ENCODE peak calls at places on chromosomes 3 and 15, in five cellular contexts. W is GM12878, I is HepG2, L is K562, U is H1. Y is an unnamed sample.

GRCh38 chr3:127139601-127140500 is 53.1 kb upstream of the PRR23E start:
- DNase-seq in W (no peak), I (no peak), L (no peak), U (no peak), Y (no peak)

GRCh38 chr3:134323966-134324962 is 50.0 kb downstream of the AMOTL2 start:
- DNase-seq in W (no peak), I (no peak), L (no peak), U (no peak), Y (no peak)

GRCh38 chr3:42071720-42072582 is 19.2 kb upstream of the TRAK1 start:
- DNase-seq in W (no peak), I (peak), L (no peak), U (no peak), Y (no peak)

GRCh38 chr3:146313411-146314111 is 62.7 kb upstream of the PLSCR4 start:
- DNase-seq in W (no peak), I (no peak), L (no peak), U (no peak), Y (no peak)

GRCh38 chr3:78994174-78995027 is 773.4 kb downstream of the ROBO1 start:
- DNase-seq in W (no peak), I (peak), L (no peak), U (no peak), Y (no peak)

GRCh38 chr3:188001052-188001567 is 152.8 kb upstream of the LPP start:
- DNase-seq in W (no peak), I (no peak), L (no peak), U (no peak), Y (no peak)

GRCh38 chr3:68866157-68866556 is 66.2 kb downstream of the TAFA4 start:
- DNase-seq in W (no peak), I (no peak), L (no peak), U (no peak), Y (no peak)

GRCh38 chr3:173857154-173857553 is 459.6 kb downstream of the NLGN1 start:
- DNase-seq in W (no peak), I (no peak), L (no peak), U (no peak), Y (no peak)

GRCh38 chr15:38996111-38996541 is 431.5 kb upstream of the RASGRP1 start:
- DNase-seq in W (no peak), I (no peak), L (no peak), U (no peak), Y (no peak)

GRCh38 chr3:143301502-143301901 is 181.9 kb downstream of the CHST2 start:
- DNase-seq in W (no peak), I (no peak), L (no peak), U (no peak), Y (no peak)

DNA sequence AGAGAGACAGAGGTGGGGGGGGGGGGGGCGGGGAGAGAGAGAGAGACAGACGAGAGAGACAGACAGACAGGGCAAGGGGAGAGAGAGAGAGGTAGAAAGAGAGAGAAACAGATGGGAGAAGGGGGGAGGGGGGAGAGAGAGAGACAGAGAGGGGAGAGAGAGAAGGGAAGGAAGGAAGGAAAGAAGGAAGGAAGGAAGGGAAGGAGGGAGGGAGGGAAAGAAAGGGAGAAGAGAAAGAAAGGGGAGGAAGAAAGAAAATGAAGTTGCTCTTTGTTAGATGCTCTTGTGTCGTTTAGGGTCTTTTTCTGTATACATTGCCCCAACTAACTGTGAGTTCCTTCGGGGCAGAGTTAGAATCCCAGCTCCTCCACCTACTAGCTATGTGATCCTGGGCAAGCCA is 19.0 kb upstream of the EPHB3 start:
- DNase-seq in W (no peak), I (no peak), L (no peak), U (no peak), Y (no peak)
- TF ChIP-seq CREB1 in W (no peak), I (no peak), L (no peak), U (no peak), Y (no peak)

GRCh38 chr15:58517682-58518525 is 86.1 kb downstream of the LIPC start:
- DNase-seq in W (peak), I (no peak), L (no peak), U (no peak), Y (no peak)
- TF ChIP-seq USF2 in W (peak), I (no peak), L (no peak), U (no peak), Y (no peak)

GRCh38 chr3:189967254-189967865 is 153.3 kb downstream of the P3H2 start:
- DNase-seq in W (no peak), I (peak), L (peak), U (no peak), Y (no peak)
- TF ChIP-seq CREB1 in W (no peak), I (no peak), L (no peak), U (no peak), Y (no peak)

DNA sequence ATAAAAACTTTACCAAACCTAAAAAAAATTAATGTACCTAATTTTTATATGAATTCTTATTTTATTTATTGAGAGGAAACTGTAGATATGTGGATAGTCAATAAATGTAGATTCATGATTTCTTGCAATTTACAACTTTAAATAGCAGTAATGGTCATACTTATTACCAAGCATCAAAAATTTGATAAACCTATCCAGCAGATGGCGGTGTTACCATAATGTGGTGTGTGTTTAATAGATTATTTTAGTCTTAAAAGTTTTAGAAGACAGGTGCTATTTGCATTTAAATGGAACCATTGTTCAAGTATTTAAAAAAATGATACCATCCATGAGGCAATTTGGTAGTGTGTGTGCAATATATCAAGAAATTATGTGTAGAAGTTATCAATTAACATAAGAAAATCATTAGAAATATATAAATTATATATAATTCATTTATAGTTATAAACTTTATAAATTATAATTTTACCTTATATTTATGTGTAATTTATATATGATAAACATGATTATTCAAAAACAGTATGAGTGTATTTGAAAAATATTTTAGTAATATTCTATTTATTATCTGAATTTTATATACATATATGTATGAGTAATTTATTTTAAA is 176.0 kb upstream of the BCHE start:
- DNase-seq in W (no peak), I (peak), L (peak), U (no peak), Y (no peak)
- TF ChIP-seq USF2 in W (no peak), I (no peak), L (no peak), U (no peak), Y (no peak)

GRCh38 chr3:34419801-34420200 is 621.4 kb downstream of the PDCD6IP start:
- DNase-seq in W (no peak), I (no peak), L (no peak), U (no peak), Y (peak)
- TF ChIP-seq CREB1 in W (no peak), I (no peak), L (no peak), U (no peak), Y (no peak)

DNA sequence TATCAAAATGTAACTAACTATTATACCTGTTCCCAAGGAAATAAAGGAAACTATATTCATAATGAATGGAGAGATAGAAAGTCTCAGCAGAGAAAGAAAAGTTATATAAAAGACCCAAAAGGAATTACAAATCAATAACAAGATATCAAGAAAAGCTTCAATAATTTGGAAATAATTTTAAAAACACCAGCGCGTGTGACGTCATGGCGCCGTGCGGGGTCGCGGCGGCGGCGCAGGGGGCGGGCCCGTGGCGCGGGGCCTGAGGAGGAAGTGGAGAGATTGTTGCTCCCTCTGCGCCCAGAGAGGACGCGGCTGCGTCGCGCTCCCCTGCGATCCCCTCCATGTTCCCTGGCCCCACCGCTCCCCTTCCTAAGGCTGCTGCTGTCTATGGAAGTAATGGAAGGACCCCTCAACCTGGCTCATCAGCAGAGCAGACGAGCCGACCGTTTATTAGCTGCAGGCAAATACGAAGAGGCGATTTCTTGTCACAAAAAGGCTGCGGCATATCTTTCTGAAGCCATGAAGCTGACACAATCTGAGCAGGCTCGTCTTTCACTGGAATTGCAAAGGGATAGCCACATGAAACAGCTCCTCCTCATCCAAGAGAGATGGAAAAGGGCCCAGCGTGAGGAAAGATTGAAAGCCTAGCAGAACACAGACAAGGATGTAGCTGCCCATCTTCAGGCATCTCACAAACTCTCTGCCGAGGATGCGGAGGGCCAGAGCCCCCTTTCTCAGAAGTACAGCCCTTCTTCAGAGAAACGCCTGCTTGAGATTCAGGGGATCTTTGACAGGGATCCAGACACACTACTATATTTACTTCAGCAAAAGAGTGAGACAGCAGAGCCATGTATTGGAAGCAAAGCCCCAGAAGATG is 4.1 kb downstream of the XCR1 start:
- DNase-seq in W (no peak), I (no peak), L (peak), U (peak), Y (no peak)
- TF ChIP-seq USF2 in W (no peak), I (no peak), L (no peak), U (no peak), Y (no peak)

GRCh38 chr3:177058647-177059046 is 138.6 kb downstream of the TBL1XR1 start:
- DNase-seq in W (no peak), I (no peak), L (no peak), U (no peak), Y (no peak)
- TF ChIP-seq CREB1 in W (no peak), I (no peak), L (no peak), U (no peak), Y (no peak)

DNA sequence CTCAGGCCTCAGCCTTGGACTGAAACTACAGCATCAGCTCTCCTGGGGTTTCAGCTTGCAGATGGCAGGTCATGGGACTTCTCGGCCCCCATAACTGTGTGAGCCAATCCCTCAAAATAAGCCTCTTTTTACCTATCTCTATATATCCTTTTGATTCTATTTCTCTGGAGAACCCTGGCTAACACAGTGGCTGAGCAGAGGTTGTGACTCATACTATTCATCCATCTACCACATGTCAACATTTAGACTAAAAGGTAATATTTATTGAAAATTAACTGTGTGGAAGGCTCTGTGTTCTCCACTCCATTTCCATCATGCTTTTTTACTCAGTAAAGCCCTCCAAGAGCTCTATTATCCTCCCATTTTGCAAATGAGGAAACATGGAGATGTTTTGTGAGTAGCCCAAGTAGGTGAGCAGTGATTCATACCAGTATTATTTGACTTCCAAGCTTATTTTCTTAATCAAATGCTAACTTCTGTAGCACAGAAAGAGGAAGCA is 217.9 kb upstream of the DCBLD2 start:
- DNase-seq in W (no peak), I (no peak), L (no peak), U (no peak), Y (no peak)
- TF ChIP-seq USF2 in W (no peak), I (no peak), L (no peak), U (no peak), Y (no peak)

DNA sequence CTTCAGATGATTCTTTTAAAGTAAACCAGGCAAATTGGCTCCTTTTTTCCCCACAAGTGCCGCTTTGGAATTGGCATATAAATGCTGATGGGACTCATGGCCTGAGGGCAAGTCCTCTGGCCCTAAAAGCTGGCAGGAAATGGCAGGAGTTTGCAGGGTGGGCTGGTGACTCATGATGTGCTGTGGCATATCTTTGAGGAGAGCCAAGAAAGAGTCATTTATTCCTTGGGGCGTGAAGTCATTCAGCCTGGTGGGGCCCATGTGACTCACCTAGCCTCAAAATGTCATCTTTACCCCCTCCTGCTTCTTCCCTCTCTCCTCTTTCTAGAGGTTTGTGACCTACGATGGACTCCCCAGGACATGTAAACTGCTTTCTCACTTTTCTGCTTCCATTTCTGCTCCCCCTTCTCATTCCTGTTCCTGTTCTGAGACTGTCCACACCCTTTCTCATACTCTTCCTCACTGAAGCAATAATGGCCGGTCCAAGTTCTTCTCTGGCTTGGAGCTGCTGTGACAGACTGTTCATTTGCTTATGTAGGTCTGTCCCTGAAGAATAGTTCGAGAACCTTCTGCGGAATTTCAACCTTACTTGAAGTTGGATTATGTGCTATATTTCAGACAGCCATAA is 326.1 kb downstream of the SATB1 start:
- DNase-seq in W (no peak), I (no peak), L (no peak), U (no peak), Y (no peak)
- TF ChIP-seq CREB1 in W (no peak), I (no peak), L (no peak), U (no peak), Y (no peak)

Y was measured in WTC11.